ENCODE peak calls at places on chromosomes 2 and 18, in eight cellular contexts. R is epithelial cell of esophagus; Q is GM03348; I is NCI-H446 treated with DMSO at 0.1 percent for 48 hours; U is CD8-positive, alpha-beta memory T cell; C is stimulated activated CD8-positive, alpha-beta memory T cell treated with anti-CD3 and anti-CD28 coated beads, Interleukin-15, amount 100 ng/mL, for 24 hours; L is T-helper 17 cell; J is H9. H is an unnamed sample.

GRCh38 chr18:23280844-23281243 is 145.6 kb downstream of the CABLES1 start:
- DNase-seq in R (no peak), Q (no peak), I (no peak), U (no peak), C (no peak), L (no peak), J (no peak), H (no peak)

GRCh38 chr2:239745386-239745785 is 279.8 kb downstream of the NDUFA10 start:
- DNase-seq in R (no peak), Q (no peak), I (no peak), U (no peak), C (no peak), L (no peak), J (no peak), H (no peak)

GRCh38 chr18:49025426-49025766 is 74.6 kb upstream of the SMAD7 start:
- DNase-seq in R (no peak), Q (no peak), I (no peak), U (no peak), C (no peak), L (no peak), J (no peak), H (no peak)

GRCh38 chr2:47386551-47386950 is 16.4 kb upstream of the MSH2 start:
- DNase-seq in R (no peak), Q (no peak), I (no peak), U (no peak), C (no peak), L (no peak), J (no peak), H (no peak)

GRCh38 chr2:37643102-37644078 is 28.1 kb downstream of the CDC42EP3 start:
- DNase-seq in R (no peak), Q (no peak), I (no peak), U (no peak), C (no peak), L (no peak), J (no peak), H (no peak)

GRCh38 chr2:69382547-69382946 is 4.5 kb downstream of the GFPT1 start:
- DNase-seq in R (no peak), Q (no peak), I (no peak), U (no peak), C (no peak), L (no peak), J (no peak), H (no peak)

GRCh38 chr2:119156105-119156890 is 2.3 kb downstream of the C1QL2 start:
- DNase-seq in R (no peak), Q (no peak), I (no peak), U (no peak), C (no peak), L (no peak), J (peak; percentile 53), H (no peak)

GRCh38 chr18:75211721-75212625 is 1.4 kb downstream of the TSHZ1 start:
- DNase-seq in R (peak; percentile 25), Q (peak; percentile 49), I (no peak), U (peak; percentile 21), C (peak; percentile 20), L (no peak), J (peak; percentile 69), H (no peak)

GRCh38 chr2:109287838-109288237 is 158.8 kb downstream of the SH3RF3 start:
- DNase-seq in R (no peak), Q (no peak), I (no peak), U (no peak), C (no peak), L (no peak), J (no peak), H (no peak)

GRCh38 chr18:51133580-51134160 is 63.8 kb downstream of the MEX3C start:
- DNase-seq in R (peak; percentile 5), Q (no peak), I (no peak), U (no peak), C (no peak), L (no peak), J (no peak), H (no peak)

GRCh38 chr18:50287028-50287440 is 458 bp downstream of the CXXC1 start:
- DNase-seq in R (no peak), Q (peak; percentile 15), I (no peak), U (no peak), C (no peak), L (no peak), J (no peak), H (no peak)

H was measured in stromal cell of bone marrow.